ENCODE peak calls at places on chromosomes 11 and 22, in nine cellular contexts. A, L, N, D, H, S, B, V and Z are unnamed samples.

GRCh38 chr11:92192141-92192540 is 32.5 kb upstream of the FAT3 start:
- DNase-seq in A (no peak), L (no peak), N (no peak), D (no peak), H (no peak), S (no peak), B (no peak), V (no peak), Z (no peak)

GRCh38 chr22:20080445-20080775 is 369 bp downstream of the DGCR8 start:
- DNase-seq in A (peak), L (peak), N (peak), D (peak), H (peak), S (peak), B (peak), V (peak), Z (peak)

GRCh38 chr11:72769680-72770079 is 17.5 kb upstream of the ARAP1 start:
- DNase-seq in A (no peak), L (no peak), N (no peak), D (no peak), H (no peak), S (no peak), B (no peak), V (no peak), Z (no peak)

GRCh38 chr22:27100323-27100722 is 442.9 kb downstream of the MIAT start:
- DNase-seq in A (no peak), L (no peak), N (peak), D (no peak), H (no peak), S (no peak), B (no peak), V (no peak), Z (no peak)

GRCh38 chr11:57460756-57461749 is 725 bp downstream of the RTN4RL2 start:
- DNase-seq in A (peak), L (no peak), N (no peak), D (no peak), H (no peak), S (no peak), B (no peak), V (no peak), Z (no peak)

GRCh38 chr11:126256216-126256615 is 12.5 kb downstream of the SRPRA start:
- DNase-seq in A (no peak), L (no peak), N (no peak), D (no peak), H (no peak), S (no peak), B (no peak), V (no peak), Z (no peak)

GRCh38 chr11:6657346-6657745 is 1.7 kb upstream of the DCHS1 start:
- DNase-seq in A (no peak), L (no peak), N (no peak), D (no peak), H (no peak), S (no peak), B (no peak), V (no peak), Z (no peak)

GRCh38 chr22:47069270-47069669 is 306.8 kb downstream of the TBC1D22A start:
- DNase-seq in A (no peak), L (no peak), N (no peak), D (no peak), H (no peak), S (no peak), B (no peak), V (no peak), Z (no peak)

GRCh38 chr11:75801362-75802021 is 13.5 kb upstream of the UVRAG start:
- DNase-seq in A (peak), L (no peak), N (no peak), D (peak), H (peak), S (no peak), B (peak), V (no peak), Z (peak)

GRCh38 chr11:124724854-124725718 is 14.7 kb upstream of the NRGN start:
- DNase-seq in A (peak), L (no peak), N (peak), D (peak), H (peak), S (no peak), B (no peak), V (no peak), Z (no peak)

GRCh38 chr11:16739326-16739875 is 954 bp downstream of the C11orf58 start:
- DNase-seq in A (no peak), L (peak), N (no peak), D (no peak), H (no peak), S (no peak), B (no peak), V (no peak), Z (no peak)

GRCh38 chr11:23961503-23962338 is 535.1 kb upstream of the LUZP2 start:
- DNase-seq in A (no peak), L (no peak), N (no peak), D (no peak), H (no peak), S (no peak), B (peak), V (no peak), Z (no peak)

GRCh38 chr11:83282084-83282716 is 4.0 kb downstream of the CCDC90B start:
- DNase-seq in A (no peak), L (no peak), N (no peak), D (no peak), H (no peak), S (no peak), B (no peak), V (no peak), Z (no peak)

GRCh38 chr11:46686886-46687810 is 13.3 kb downstream of the ARHGAP1 start:
- DNase-seq in A (no peak), L (no peak), N (no peak), D (peak), H (no peak), S (no peak), B (no peak), V (no peak), Z (peak)

GRCh38 chr11:93089474-93090102 is 108.2 kb downstream of the SLC36A4 start:
- DNase-seq in A (no peak), L (peak), N (no peak), D (no peak), H (peak), S (no peak), B (peak), V (no peak), Z (peak)

GRCh38 chr11:12110201-12110713 is at the start of gene MICAL2:
- DNase-seq in A (peak), L (peak), N (peak), D (peak), H (peak), S (peak), B (peak), V (peak), Z (peak)
- H3K4me3 ChIP-seq in A (peak), L (peak), N (peak), D (peak), H (peak), S (peak), B (peak), V (peak), Z (peak)

GRCh38 chr11:110430267-110431211 is 791 bp downstream of the FDX1 start:
- DNase-seq in A (peak), L (no peak), N (peak), D (no peak), H (peak), S (no peak), B (peak), V (no peak), Z (peak)

GRCh38 chr11:110428040-110428439 is 1.7 kb upstream of the FDX1 start:
- DNase-seq in A (no peak), L (no peak), N (no peak), D (no peak), H (no peak), S (no peak), B (no peak), V (no peak), Z (no peak)

GRCh38 chr11:110431212-110432073 is 1.7 kb downstream of the FDX1 start:
- DNase-seq in A (no peak), L (no peak), N (no peak), D (no peak), H (no peak), S (no peak), B (no peak), V (no peak), Z (no peak)

GRCh38 chr11:110429614-110430266 is at the start of gene FDX1:
- DNase-seq in A (peak), L (peak), N (peak), D (peak), H (peak), S (peak), B (peak), V (peak), Z (peak)

DNA sequence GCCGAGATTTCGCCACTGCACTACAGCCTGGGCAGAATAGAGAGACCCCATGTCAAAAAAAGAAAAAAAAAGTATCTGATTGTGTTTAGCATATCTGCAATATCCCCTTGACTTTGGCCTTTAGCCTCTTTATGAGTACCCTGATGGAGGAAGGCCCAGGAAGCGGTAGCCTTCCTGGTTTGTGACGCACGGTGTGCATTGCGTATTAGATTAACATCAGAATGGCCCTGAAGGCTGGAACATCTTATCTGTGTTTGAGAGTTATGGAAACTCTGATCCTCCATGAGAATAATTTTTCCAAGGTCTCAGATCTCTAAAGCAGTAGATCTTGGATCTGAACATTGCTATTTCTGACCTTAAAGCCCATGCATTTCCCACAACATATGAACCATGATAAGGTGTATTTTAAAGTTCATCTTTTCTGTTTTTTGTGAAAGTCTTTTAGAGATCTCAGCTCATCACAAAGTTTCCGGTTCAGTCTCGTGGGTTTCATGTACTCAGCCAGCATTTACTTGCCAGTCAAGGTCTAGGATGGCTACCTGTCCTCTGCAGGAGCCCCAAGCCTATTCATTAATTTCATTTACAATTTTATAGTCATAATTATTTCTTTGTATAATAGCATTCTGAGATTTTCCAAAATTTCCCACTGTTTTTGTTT is 663 bp upstream of the FDX1 start:
- DNase-seq in A (no peak), L (no peak), N (no peak), D (no peak), H (no peak), S (no peak), B (peak), V (no peak), Z (peak)
- H3K4me3 ChIP-seq in A (peak), L (peak), N (peak), D (peak), H (no peak), S (peak), B (peak), V (peak), Z (no peak)

DNA sequence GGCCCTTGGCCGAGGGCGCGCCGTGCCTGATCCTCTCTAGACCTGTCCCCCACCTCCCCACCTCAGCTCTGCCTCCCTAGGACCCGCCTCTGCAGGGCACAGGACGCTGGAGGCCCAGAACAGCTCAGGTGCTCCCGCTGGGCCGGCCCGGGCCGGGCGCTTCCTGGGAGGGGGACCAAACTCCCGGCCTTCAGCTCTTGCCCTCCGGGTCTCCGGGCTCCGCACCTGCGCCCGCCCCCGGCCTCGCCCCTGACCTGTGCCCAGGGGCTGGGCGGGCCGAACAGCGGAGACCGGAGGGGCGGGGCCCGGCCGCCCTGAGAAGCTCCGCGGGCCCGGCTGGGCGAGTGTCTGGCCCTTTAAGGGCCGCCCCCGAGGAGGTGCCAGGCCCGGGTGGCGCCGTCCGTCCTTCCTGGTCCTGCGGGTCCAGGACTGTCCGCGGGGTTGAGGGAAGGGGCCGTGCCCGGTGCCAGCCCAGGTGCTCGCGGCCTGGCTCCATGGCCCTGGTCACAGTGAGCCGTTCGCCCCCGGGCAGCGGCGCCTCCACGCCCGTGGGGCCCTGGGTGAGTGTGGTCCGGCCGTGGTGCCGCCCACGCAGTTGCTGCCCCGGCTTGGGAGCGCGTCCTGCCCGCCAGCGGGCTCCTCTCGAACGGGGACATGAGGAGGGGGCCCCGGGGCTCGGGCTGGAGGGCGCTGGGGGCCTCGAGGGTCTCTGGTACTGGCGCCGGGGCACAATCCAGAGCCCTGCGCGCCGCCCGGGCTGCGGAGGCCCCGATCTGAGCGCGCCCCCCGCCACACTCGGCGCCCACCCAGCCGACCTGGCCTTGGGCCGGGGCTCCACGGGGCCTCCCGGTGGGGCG is at the start of gene SSH3:
- DNase-seq in A (no peak), L (peak), N (peak), D (peak), H (peak), S (no peak), B (peak), V (no peak), Z (peak)
- H3K4me3 ChIP-seq in A (peak), L (peak), N (peak), D (peak), H (peak), S (peak), B (peak), V (peak), Z (peak)

GRCh38 chr22:37244922-37245722 is 1.1 kb upstream of the RAC2 start:
- DNase-seq in A (peak), L (no peak), N (no peak), D (peak), H (no peak), S (no peak), B (no peak), V (no peak), Z (peak)
- H3K4me3 ChIP-seq in A (peak), L (no peak), N (no peak), D (no peak), H (no peak), S (no peak), B (no peak), V (peak), Z (no peak)